ENCODE peak calls at places on chromosomes 4 and X, in eight cellular contexts. N is spleen; P is bronchial epithelial cell; Q is ELF-1; X is RPMI7951; F is stimulated activated CD4-positive, alpha-beta T cell treated with anti-CD3 and anti-CD28 coated beads, Interleukin-4, amount 100 ng/mL, for 4 hours; D is fibroblast of mammary gland; K is NCI-H774. I is an unnamed sample.

GRCh38 chr4:8070751-8071718 is 87.6 kb downstream of the ABLIM2 start:
- DNase-seq in Q (no peak), F (no peak), P (no peak), D (no peak), K (no peak), N (no peak), X (no peak), I (no peak)

GRCh38 chr4:78331965-78332364 is 219.6 kb upstream of the ANXA3 start:
- DNase-seq in D (no peak), P (no peak), K (no peak), N (no peak), Q (peak), X (no peak), F (no peak), I (no peak)

GRCh38 chr4:2797545-2798305 is 4.8 kb downstream of the SH3BP2 start:
- DNase-seq in D (no peak), P (no peak), N (peak), X (no peak), Q (no peak), F (peak), K (no peak), I (no peak)

GRCh38 chr4:118727360-118727759 is 42.2 kb downstream of the METTL14 start:
- DNase-seq in Q (no peak), K (no peak), P (no peak), X (no peak), N (no peak), D (no peak), F (no peak), I (no peak)

GRCh38 chrX:129360175-129360574 is 163.1 kb downstream of the SMARCA1 start:
- DNase-seq in K (peak), X (peak), D (peak), F (peak), Q (peak), P (peak), N (no peak), I (peak)

GRCh38 chr4:183118585-183118984 is 19.5 kb downstream of the WWC2 start:
- DNase-seq in F (no peak), N (no peak), P (peak), X (peak), D (peak), K (no peak), Q (peak), I (no peak)

GRCh38 chr4:152705918-152706317 is 26.1 kb upstream of the TMEM154 start:
- DNase-seq in D (no peak), Q (no peak), P (no peak), K (no peak), X (no peak), N (no peak), F (no peak), I (no peak)

GRCh38 chrX:134240209-134240608 is 3.2 kb downstream of the CCDC160 start:
- DNase-seq in N (no peak), P (no peak), F (no peak), D (no peak), K (no peak), X (no peak), Q (peak), I (no peak)

GRCh38 chrX:154457491-154458115 is 478 bp upstream of the PLXNA3 start:
- DNase-seq in K (peak), P (peak), N (peak), Q (peak), X (no peak), D (no peak), F (peak), I (no peak)

GRCh38 chr4:177093964-177094363 is 215.7 kb upstream of the NEIL3 start:
- DNase-seq in F (no peak), K (no peak), N (no peak), P (no peak), X (peak), Q (no peak), D (no peak), I (no peak)

GRCh38 chr4:19945501-19945900 is 306.2 kb upstream of the SLIT2 start:
- DNase-seq in Q (no peak), D (no peak), P (no peak), X (no peak), K (no peak), N (no peak), F (no peak), I (no peak)

GRCh38 chr4:53601251-53601764 is 10.0 kb upstream of the LNX1 start:
- DNase-seq in P (no peak), N (no peak), D (no peak), K (peak), Q (peak), F (no peak), X (peak), I (peak)

GRCh38 chr4:138894688-138895087 is 120.9 kb upstream of the NOCT start:
- DNase-seq in K (no peak), D (no peak), F (no peak), Q (no peak), X (no peak), P (peak), N (no peak), I (no peak)

GRCh38 chrX:153539979-153540358 is 22.5 kb downstream of the ATP2B3 start:
- DNase-seq in P (no peak), X (no peak), Q (no peak), N (no peak), K (no peak), D (no peak), F (no peak), I (no peak)

GRCh38 chr4:108829981-108830492 is 67.2 kb upstream of the ETNPPL start:
- DNase-seq in X (no peak), N (no peak), Q (no peak), P (no peak), F (no peak), K (no peak), D (no peak), I (no peak)

GRCh38 chr4:54547299-54548097 is 110.3 kb upstream of the KIT start:
- DNase-seq in D (no peak), F (no peak), N (no peak), X (no peak), P (peak), K (peak), Q (no peak), I (peak)

GRCh38 chr4:160370046-160370445 is 1267.2 kb downstream of the RAPGEF2 start:
- DNase-seq in F (no peak), P (peak), Q (no peak), X (no peak), D (no peak), K (no peak), N (no peak), I (no peak)

GRCh38 chrX:133985164-133986007 is at the start of gene GPC3:
- DNase-seq in D (peak), F (peak), P (no peak), X (peak), K (peak), N (peak), Q (peak), I (no peak)

GRCh38 chr4:55768291-55768690 is 51.3 kb upstream of the EXOC1L start:
- DNase-seq in X (peak), P (peak), D (peak), F (no peak), N (no peak), K (no peak), Q (peak), I (no peak)

GRCh38 chr4:87270825-87271224 is 50.4 kb upstream of the KLHL8 start:
- DNase-seq in Q (peak), D (no peak), K (no peak), F (no peak), X (no peak), N (no peak), P (no peak), I (no peak)